ENCODE peak calls at places on chromosomes 4 and X, in five cellular contexts. N is bronchial epithelial cell, E is mucosa of descending colon, K is mesothelial cell of epicardium, G is neural crest cell. Z is an unnamed sample.

GRCh38 chr4:140071806-140072205 is 82.2 kb downstream of the MAML3 start:
- DNase-seq in K (no peak), G (no peak), E (no peak), N (no peak), Z (peak)

GRCh38 chr4:88613417-88613875 is 21.2 kb downstream of the HERC3 start:
- DNase-seq in N (peak), K (no peak), G (no peak), E (no peak), Z (peak)

GRCh38 chrX:107716816-107717700 is 58.5 kb downstream of the TSC22D3 start:
- DNase-seq in E (peak), G (peak), N (peak), K (peak), Z (peak)

GRCh38 chrX:9204560-9204959 is 170.6 kb upstream of the FAM9B start:
- DNase-seq in E (no peak), G (no peak), N (peak), K (no peak), Z (no peak)

GRCh38 chrX:17161991-17162390 is 213.0 kb upstream of the NHS start:
- DNase-seq in G (no peak), N (no peak), E (no peak), K (no peak), Z (no peak)

GRCh38 chrX:26649534-26649933 is 433.6 kb downstream of the MAGEB5 start:
- DNase-seq in E (no peak), G (peak), K (no peak), N (peak), Z (no peak)

GRCh38 chr4:106095408-106095807 is 200.1 kb downstream of the NPNT start:
- DNase-seq in G (no peak), K (no peak), N (no peak), E (no peak), Z (no peak)

GRCh38 chr4:162274354-162274753 is 110.6 kb upstream of the FSTL5 start:
- DNase-seq in G (no peak), K (no peak), E (no peak), N (peak), Z (no peak)

GRCh38 chr4:4781936-4782754 is 77.3 kb upstream of the MSX1 start:
- DNase-seq in G (no peak), K (no peak), E (no peak), N (peak), Z (no peak)

GRCh38 chrX:28876415-28876814 is 289.2 kb downstream of the IL1RAPL1 start:
- DNase-seq in K (no peak), N (no peak), G (no peak), E (no peak), Z (no peak)

GRCh38 chr4:2049381-2049780 is 9.7 kb upstream of the NAT8L start:
- DNase-seq in N (no peak), K (no peak), E (no peak), G (no peak), Z (no peak)

GRCh38 chr4:86967798-86968197 is 33.0 kb downstream of the AFF1 start:
- DNase-seq in E (no peak), N (peak), G (no peak), K (no peak), Z (no peak)

GRCh38 chr4:47213106-47213505 is 181.7 kb downstream of the GABRB1 start:
- DNase-seq in E (no peak), K (no peak), G (no peak), N (no peak), Z (no peak)

GRCh38 chrX:129777218-129777768 is 2.5 kb upstream of the SASH3 start:
- DNase-seq in K (no peak), E (peak), G (no peak), N (peak), Z (peak)

GRCh38 chrX:150697641-150698040 is 4.4 kb downstream of the MTMR1 start:
- DNase-seq in G (no peak), E (no peak), K (no peak), N (no peak), Z (peak)

GRCh38 chr4:52945499-52945898 is 83.4 kb downstream of the RASL11B start:
- DNase-seq in N (no peak), K (no peak), G (no peak), E (no peak), Z (no peak)

GRCh38 chrX:3142259-3143042 is 101.2 kb downstream of the ARSF start:
- DNase-seq in K (no peak), E (no peak), G (no peak), N (no peak), Z (no peak)

GRCh38 chrX:41110801-41111625 is 25.8 kb downstream of the USP9X start:
- DNase-seq in G (no peak), N (no peak), E (no peak), K (no peak), Z (no peak)

GRCh38 chr4:2829321-2829932 is 14.2 kb upstream of the ADD1 start:
- DNase-seq in N (no peak), E (peak), G (no peak), K (no peak), Z (no peak)

GRCh38 chr4:80005863-80006262 is 67.2 kb downstream of the ANTXR2 start:
- DNase-seq in E (no peak), G (no peak), N (peak), K (no peak), Z (peak)

GRCh38 chr4:98938386-98938785 is 9.5 kb upstream of the EIF4E start:
- DNase-seq in E (no peak), N (peak), K (no peak), G (no peak), Z (no peak)

GRCh38 chr4:135770505-135770904 is 1568.9 kb upstream of the PABPC4L start:
- DNase-seq in E (no peak), G (no peak), K (no peak), N (peak), Z (no peak)

GRCh38 chr4:65791807-65792308 is 121.6 kb upstream of the EPHA5 start:
- DNase-seq in K (no peak), E (no peak), N (peak), G (no peak), Z (no peak)

GRCh38 chr4:151652841-151653547 is 107.8 kb downstream of the GATB start:
- DNase-seq in K (no peak), N (no peak), G (no peak), E (no peak), Z (no peak)

GRCh38 chr4:146334862-146335449 is 120.6 kb downstream of the REELD1 start:
- DNase-seq in K (no peak), N (no peak), E (no peak), G (no peak), Z (no peak)

GRCh38 chr4:39446842-39447573 is 11.7 kb downstream of the RPL9 start:
- DNase-seq in E (peak), G (no peak), K (no peak), N (peak), Z (peak)

DNA sequence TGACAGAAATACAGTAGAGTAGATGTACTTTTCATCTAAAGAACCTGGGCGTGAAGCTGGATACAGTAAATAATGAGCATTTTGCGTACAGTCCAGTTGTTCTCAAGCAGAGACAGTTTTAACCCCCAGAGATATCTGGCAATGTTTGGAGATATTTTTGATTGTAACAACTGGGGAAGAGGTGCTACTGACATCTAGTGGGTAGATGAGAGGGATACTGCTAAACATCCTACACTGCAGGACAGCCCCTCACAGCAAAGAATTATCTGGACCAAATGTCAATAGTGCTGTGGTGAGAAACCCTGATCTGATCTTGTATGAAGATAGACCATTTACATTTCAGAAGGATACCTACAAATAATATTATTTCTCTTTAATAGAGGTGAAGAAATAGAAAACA is 200.2 kb upstream of the FAM47A start:
- DNase-seq in G (no peak), K (no peak), N (peak), E (no peak), Z (no peak)
- TF ChIP-seq CTCF in G (peak), K (no peak), N (peak), E (no peak), Z (no peak)

GRCh38 chr4:117623321-117623720 is 411.0 kb upstream of the NDST3 start:
- DNase-seq in G (no peak), K (no peak), E (no peak), N (no peak), Z (no peak)

GRCh38 chr4:117626664-117627063 is 407.6 kb upstream of the NDST3 start:
- DNase-seq in G (no peak), N (no peak), E (no peak), K (no peak), Z (no peak)

GRCh38 chr4:117621673-117622072 is 412.6 kb upstream of the NDST3 start:
- DNase-seq in N (no peak), K (no peak), E (no peak), G (no peak), Z (no peak)
- TF ChIP-seq CTCF in N (no peak), K (no peak), E (no peak), G (no peak), Z (no peak)

DNA sequence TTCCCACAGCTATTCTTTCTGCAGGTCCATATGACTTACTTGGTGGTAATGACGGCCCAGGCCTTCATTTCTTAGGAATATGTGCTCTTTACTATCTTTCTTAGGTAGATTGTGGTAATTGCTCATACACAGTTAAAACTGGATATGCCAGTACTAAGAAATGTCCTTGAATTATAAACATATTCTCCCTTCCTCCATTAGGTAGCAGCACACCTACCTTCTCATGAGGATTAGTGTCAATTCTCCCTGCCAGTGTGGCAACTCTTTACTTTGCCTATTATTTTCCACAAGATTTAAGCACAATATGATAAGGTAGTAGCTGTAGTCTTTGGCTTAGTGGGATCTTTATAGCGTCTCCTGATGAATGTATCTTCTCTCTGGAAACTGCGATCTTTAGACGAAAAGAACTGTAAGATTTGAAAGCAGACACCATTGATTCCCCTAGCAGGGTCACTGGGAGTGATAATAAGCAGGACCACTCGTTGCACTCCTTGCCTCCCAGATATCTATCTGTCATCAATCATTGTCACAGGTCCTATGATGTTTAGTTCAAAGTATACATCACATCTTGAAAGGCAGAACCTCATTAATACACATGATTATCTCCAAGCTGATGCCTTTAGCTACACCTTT is 1240.7 kb downstream of the C4orf33 start:
- DNase-seq in K (no peak), G (no peak), E (no peak), N (peak), Z (no peak)
- TF ChIP-seq CTCF in K (peak), G (peak), E (no peak), N (peak), Z (no peak)

DNA sequence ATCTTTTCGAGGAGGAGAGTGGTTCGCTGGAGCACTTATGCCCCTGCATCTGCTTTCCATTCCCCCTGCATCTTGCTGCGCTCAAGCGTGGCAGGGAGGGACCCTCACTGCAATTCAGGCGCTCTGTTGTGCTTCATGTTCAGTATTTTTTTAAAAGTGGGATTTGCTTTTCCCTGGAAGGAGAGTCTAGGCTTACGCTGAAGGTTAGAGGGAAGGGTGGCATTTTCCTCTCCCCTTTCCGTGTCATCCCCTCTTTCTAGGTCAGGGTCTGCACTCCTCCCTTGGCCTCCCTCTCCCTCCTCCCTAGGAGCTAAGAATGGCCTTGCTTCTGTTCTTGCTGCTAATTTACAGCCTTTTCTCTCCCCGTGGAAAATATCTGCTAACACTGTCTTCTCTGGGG is 202.1 kb upstream of the LEF1 start:
- DNase-seq in N (no peak), K (no peak), G (no peak), E (no peak), Z (no peak)
- TF ChIP-seq CTCF in N (no peak), K (no peak), G (no peak), E (no peak), Z (no peak)

DNA sequence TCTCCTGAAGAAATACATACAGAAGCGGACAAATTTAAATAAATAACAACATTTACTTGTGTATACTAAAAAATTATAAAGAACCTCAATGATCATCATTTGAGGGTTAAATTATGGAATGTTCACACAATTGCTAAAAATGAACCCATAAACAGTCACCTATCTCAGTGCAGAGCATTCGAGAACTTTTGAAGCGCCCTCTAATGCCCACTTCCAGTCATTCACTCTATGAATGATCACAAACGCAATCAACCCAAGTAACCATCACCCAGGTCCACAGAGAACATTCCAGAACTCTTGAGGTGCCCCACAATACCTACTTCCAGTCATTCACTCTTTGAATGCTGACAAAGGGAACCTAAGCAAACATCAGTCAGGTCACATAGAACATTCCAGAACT is 103.5 kb upstream of the PLAC1 start:
- DNase-seq in E (no peak), N (no peak), G (no peak), K (no peak), Z (peak)
- TF ChIP-seq CTCF in E (no peak), N (peak), G (peak), K (no peak), Z (peak)

GRCh38 chr4:56671860-56672259 is 9.2 kb downstream of the HOPX start:
- DNase-seq in G (no peak), K (no peak), E (no peak), N (peak), Z (no peak)

GRCh38 chr4:56662782-56663468 is 18.2 kb downstream of the HOPX start:
- DNase-seq in E (no peak), K (no peak), N (no peak), G (no peak), Z (no peak)

GRCh38 chr4:56671373-56671772 is 9.7 kb downstream of the HOPX start:
- DNase-seq in N (no peak), K (no peak), E (no peak), G (no peak), Z (no peak)

GRCh38 chr4:56666279-56666678 is 14.8 kb downstream of the HOPX start:
- DNase-seq in K (no peak), N (no peak), E (no peak), G (no peak), Z (no peak)

GRCh38 chr4:56668267-56668666 is 12.8 kb downstream of the HOPX start:
- DNase-seq in E (no peak), N (no peak), G (no peak), K (no peak), Z (no peak)
- TF ChIP-seq CTCF in E (no peak), N (peak), G (peak), K (no peak), Z (peak)

GRCh38 chr4:158722917-158723793 is at the start of gene PPID:
- DNase-seq in K (peak), E (peak), N (peak), G (peak), Z (peak)
- TF ChIP-seq CTCF in K (no peak), E (no peak), N (no peak), G (no peak), Z (no peak)